ENCODE peak calls at places on chromosome 4, in ten cellular contexts. J is HFF-Myc, X is pancreas, M is endothelial cell, Y is IMR-90, T is GM10248, W is nephron progenitor cell, Z is Calu3, H is left ventricle myocardium inferior, O is HFFc6. G is an unnamed sample.

GRCh38 chr4:1192493-1193205 is 20.3 kb upstream of the SPON2 start:
- DNase-seq in W (no peak), T (no peak), Z (no peak), Y (no peak), H (no peak), X (peak), J (no peak), O (no peak), M (no peak), G (peak)

GRCh38 chr4:85747871-85748491 is 273.0 kb downstream of the ARHGAP24 start:
- DNase-seq in M (peak), X (no peak), T (peak), W (peak), J (peak), Y (peak), Z (peak), O (peak), H (no peak), G (no peak)

GRCh38 chr4:39308576-39308975 is 57.6 kb downstream of the RFC1 start:
- DNase-seq in M (no peak), T (no peak), W (no peak), Z (no peak), O (no peak), J (no peak), H (no peak), X (no peak), Y (no peak), G (no peak)

GRCh38 chr4:76199664-76200211 is 13.9 kb downstream of the SCARB2 start:
- DNase-seq in O (no peak), X (no peak), Z (no peak), W (no peak), J (no peak), H (peak), T (peak), Y (peak), M (no peak), G (no peak)

GRCh38 chr4:47915378-47915777 is 995 bp upstream of the NFXL1 start:
- DNase-seq in W (no peak), J (no peak), X (no peak), Z (no peak), M (no peak), Y (no peak), O (no peak), H (no peak), T (no peak), G (no peak)

GRCh38 chr4:147060171-147060931 is 114.7 kb upstream of the TTC29 start:
- DNase-seq in Z (no peak), J (no peak), H (no peak), M (no peak), W (no peak), O (peak), X (no peak), Y (peak), T (no peak), G (no peak)

GRCh38 chr4:95087657-95088455 is 330.1 kb downstream of the BMPR1B start:
- DNase-seq in X (no peak), W (no peak), Z (no peak), H (no peak), O (no peak), M (no peak), Y (peak), T (no peak), J (no peak), G (no peak)

GRCh38 chr4:54659213-54660144 is 1.7 kb downstream of the KIT start:
- DNase-seq in T (no peak), O (no peak), W (peak), X (no peak), M (peak), H (no peak), Y (peak), Z (peak), J (no peak), G (no peak)

GRCh38 chr4:175290401-175290800 is 372.2 kb downstream of the ADAM29 start:
- DNase-seq in X (no peak), W (no peak), H (no peak), O (no peak), T (no peak), Y (peak), J (no peak), M (no peak), Z (no peak), G (no peak)

GRCh38 chr4:55321707-55322264 is 24.3 kb upstream of the SRD5A3 start:
- DNase-seq in W (peak), H (peak), O (peak), X (no peak), M (peak), Y (peak), Z (peak), T (peak), J (peak), G (peak)

GRCh38 chr4:189940178-189941004 is at the start of gene FRG1:
- DNase-seq in J (peak), H (peak), Z (peak), M (peak), W (peak), Y (peak), T (peak), O (peak), X (peak), G (peak)

GRCh38 chr4:107913283-107913899 is 18.0 kb upstream of the CYP2U1 start:
- DNase-seq in M (peak), O (peak), J (no peak), T (peak), H (no peak), W (peak), Y (peak), Z (peak), X (no peak), G (no peak)

GRCh38 chr4:83128235-83128929 is 13.9 kb upstream of the PLAC8 start:
- DNase-seq in H (no peak), J (no peak), M (no peak), X (no peak), O (peak), W (no peak), T (no peak), Z (no peak), Y (peak), G (no peak)

GRCh38 chr4:65918872-65919271 is 248.6 kb upstream of the EPHA5 start:
- DNase-seq in X (no peak), T (no peak), J (no peak), M (no peak), Z (no peak), H (no peak), W (no peak), O (no peak), Y (no peak), G (no peak)

GRCh38 chr4:11949355-11949754 is 520.7 kb upstream of the HS3ST1 start:
- DNase-seq in W (no peak), O (no peak), M (no peak), Z (peak), Y (no peak), X (no peak), J (no peak), H (no peak), T (no peak), G (no peak)

DNA sequence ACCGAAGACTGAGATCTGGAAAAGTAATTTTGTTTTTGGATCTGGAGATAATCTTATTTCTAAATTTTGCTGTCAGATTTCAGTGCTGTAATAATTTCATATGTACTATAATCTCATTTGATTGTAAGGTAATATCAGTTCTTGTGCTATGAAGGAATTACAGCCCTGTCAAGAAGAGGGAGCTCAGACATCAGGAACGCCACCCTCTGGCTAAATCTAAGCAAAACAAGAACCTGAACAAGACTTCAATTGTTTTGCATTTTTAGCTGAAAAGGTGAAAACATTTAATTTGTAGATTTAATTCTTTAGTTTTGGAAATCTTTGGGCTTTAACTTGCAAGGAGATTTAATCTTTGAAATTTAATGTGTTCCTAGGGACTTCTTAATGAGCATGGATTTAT is 525.4 kb upstream of the HS3ST1 start:
- DNase-seq in T (no peak), W (no peak), J (no peak), Y (no peak), Z (peak), X (no peak), O (no peak), H (no peak), M (peak), G (no peak)
- TF ChIP-seq CTCF in T (no peak), W (no peak), J (no peak), Y (no peak), Z (peak), X (no peak), O (peak), H (peak), M (peak), G (peak)

GRCh38 chr4:125317526-125317880 is 2.7 kb downstream of the FAT4 start:
- DNase-seq in H (peak), W (peak), Y (peak), X (no peak), O (no peak), M (peak), T (peak), J (no peak), Z (no peak), G (peak)
- TF ChIP-seq CTCF in H (peak), W (peak), Y (peak), X (no peak), O (peak), M (no peak), T (no peak), J (peak), Z (no peak), G (peak)

GRCh38 chr4:109998867-109999303 is 86.2 kb downstream of the EGF start:
- DNase-seq in X (no peak), O (peak), T (peak), W (peak), Z (peak), H (no peak), M (peak), Y (peak), J (peak), G (no peak)
- TF ChIP-seq CTCF in X (peak), O (peak), T (peak), W (peak), Z (no peak), H (peak), M (peak), Y (peak), J (peak), G (peak)

GRCh38 chr4:8009710-8010534 is 70.3 kb upstream of the AFAP1 start:
- DNase-seq in M (no peak), Z (no peak), X (peak), H (no peak), W (no peak), O (no peak), T (no peak), J (no peak), Y (no peak), G (no peak)

GRCh38 chr4:8008391-8008790 is 68.7 kb upstream of the AFAP1 start:
- DNase-seq in H (no peak), T (no peak), Y (no peak), Z (no peak), W (no peak), M (no peak), O (no peak), J (no peak), X (peak), G (no peak)

GRCh38 chr4:8009097-8009496 is 69.4 kb upstream of the AFAP1 start:
- DNase-seq in Z (no peak), T (peak), X (peak), M (no peak), O (no peak), H (no peak), Y (no peak), J (no peak), W (no peak), G (no peak)

GRCh38 chr4:8012517-8012916 is 72.9 kb upstream of the AFAP1 start:
- DNase-seq in W (no peak), M (no peak), J (no peak), O (no peak), H (no peak), Y (no peak), Z (no peak), X (no peak), T (no peak), G (no peak)

DNA sequence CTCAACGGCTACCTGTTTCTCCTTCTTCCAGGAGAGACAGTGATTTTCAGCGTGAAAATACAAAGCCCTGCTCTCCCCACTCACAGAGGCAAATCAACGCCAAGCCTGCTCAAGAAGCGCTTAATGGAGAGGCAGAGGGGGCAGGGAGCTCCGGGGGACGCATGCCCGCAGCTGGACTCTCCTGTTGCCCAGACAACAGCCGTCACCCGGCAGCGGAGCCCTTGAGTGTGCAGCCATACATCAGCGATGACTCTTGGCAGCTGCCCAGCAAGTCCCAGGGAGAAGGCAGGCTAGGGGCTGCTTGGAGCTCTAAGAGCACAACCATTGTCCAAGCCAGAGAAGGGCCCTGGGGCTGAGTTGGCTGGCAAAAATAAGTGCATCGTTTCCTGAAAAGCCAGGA is 71.0 kb upstream of the AFAP1 start:
- DNase-seq in M (no peak), H (no peak), T (no peak), W (peak), O (peak), J (peak), X (peak), Y (peak), Z (no peak), G (peak)
- TF ChIP-seq CTCF in M (no peak), H (no peak), T (no peak), W (no peak), O (no peak), J (no peak), X (no peak), Y (no peak), Z (no peak), G (no peak)

GRCh38 chr4:26594778-26595177 is 10.9 kb downstream of the TBC1D19 start:
- DNase-seq in Z (no peak), M (no peak), Y (no peak), J (no peak), H (no peak), T (no peak), W (no peak), O (no peak), X (no peak), G (no peak)
- TF ChIP-seq CTCF in Z (no peak), M (no peak), Y (no peak), J (no peak), H (no peak), T (no peak), W (no peak), O (no peak), X (no peak), G (no peak)

GRCh38 chr4:143083811-143084472 is 100.8 kb upstream of the USP38 start:
- DNase-seq in W (no peak), O (no peak), H (no peak), Z (no peak), T (no peak), Y (no peak), X (no peak), M (no peak), J (no peak), G (no peak)

GRCh38 chr4:143082698-143083097 is 102.0 kb upstream of the USP38 start:
- DNase-seq in Y (no peak), H (no peak), X (no peak), T (no peak), O (no peak), J (no peak), Z (no peak), W (no peak), M (no peak), G (no peak)

GRCh38 chr4:143084566-143084965 is 100.2 kb upstream of the USP38 start:
- DNase-seq in T (no peak), M (no peak), H (no peak), O (no peak), W (no peak), Y (no peak), J (no peak), Z (peak), X (no peak), G (no peak)

GRCh38 chr4:143085644-143086043 is 99.1 kb upstream of the USP38 start:
- DNase-seq in W (no peak), T (no peak), Y (no peak), Z (no peak), O (no peak), M (no peak), J (no peak), X (no peak), H (no peak), G (no peak)

GRCh38 chr4:143085224-143085623 is 99.5 kb upstream of the USP38 start:
- DNase-seq in M (no peak), H (no peak), W (no peak), O (no peak), X (no peak), Y (peak), Z (no peak), J (no peak), T (no peak), G (no peak)
- TF ChIP-seq CTCF in M (no peak), H (peak), W (no peak), O (peak), X (no peak), Y (peak), Z (no peak), J (no peak), T (no peak), G (no peak)

GRCh38 chr4:58760100-58760499 is 1649.9 kb upstream of the IGFBP7 start:
- DNase-seq in X (no peak), O (no peak), M (no peak), H (no peak), W (no peak), J (no peak), T (no peak), Z (no peak), Y (no peak), G (no peak)

GRCh38 chr4:58761563-58761962 is 1651.4 kb upstream of the IGFBP7 start:
- DNase-seq in J (no peak), M (no peak), X (no peak), W (no peak), O (no peak), T (no peak), Y (no peak), H (no peak), Z (no peak), G (no peak)

DNA sequence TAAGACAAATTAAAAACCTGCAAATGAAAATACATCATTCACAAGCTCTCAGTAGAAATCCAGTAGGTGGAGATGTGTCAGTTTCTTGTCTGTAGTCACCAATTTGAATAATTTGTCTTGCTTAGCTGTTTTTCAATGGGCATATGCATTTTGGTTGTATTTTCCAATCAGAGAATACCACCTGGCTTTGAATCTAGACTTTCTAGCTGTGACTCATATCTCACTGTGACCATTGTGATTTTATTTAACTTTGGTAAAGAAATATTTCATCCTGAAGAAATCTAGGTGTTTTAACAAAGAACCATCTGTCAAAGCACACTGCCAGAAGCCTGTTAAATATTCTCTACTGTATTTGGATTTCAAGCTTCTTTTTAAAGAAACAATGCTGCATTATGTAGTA is 1650.6 kb upstream of the IGFBP7 start:
- DNase-seq in O (no peak), M (no peak), J (no peak), X (no peak), H (no peak), Z (no peak), T (no peak), W (no peak), Y (no peak), G (no peak)
- TF ChIP-seq CTCF in O (no peak), M (no peak), J (no peak), X (no peak), H (no peak), Z (no peak), T (no peak), W (no peak), Y (no peak), G (no peak)

G was measured in glutamatergic neuron.